ENCODE peak calls at places on chromosomes 3 and 15, in six cellular contexts. M is stimulated activated CD8-positive, alpha-beta memory T cell treated with anti-CD3 and anti-CD28 coated beads, Interleukin-4, amount 100 ng/mL, for 48 hours; O is Caco-2; U is astrocyte; G is fibroblast of lung; Z is NCI-H146. K is an unnamed sample.

GRCh38 chr15:48427960-48428547 is 96.8 kb downstream of the DUT start:
- DNase-seq in G (peak; percentile 95), O (no peak), U (peak; percentile 94), M (no peak), Z (no peak), K (no peak)

GRCh38 chr3:50221413-50222168 is 14.4 kb upstream of the GNAI2 start:
- DNase-seq in U (no peak), Z (peak; percentile 9), M (no peak), G (no peak), O (no peak), K (no peak)

GRCh38 chr3:160801386-160802118 is 45.5 kb downstream of the PPM1L start:
- DNase-seq in G (peak; percentile 10), Z (no peak), M (peak; percentile 51), U (no peak), O (no peak), K (peak; percentile 80)

GRCh38 chr3:181943285-181943684 is 231.6 kb downstream of the SOX2 start:
- DNase-seq in U (no peak), O (no peak), M (no peak), G (no peak), Z (peak; percentile 76), K (no peak)

GRCh38 chr3:184911570-184911969 is 99.6 kb downstream of the VPS8 start:
- DNase-seq in M (no peak), G (no peak), O (no peak), U (no peak), Z (no peak), K (no peak)

GRCh38 chr3:156489462-156489911 is 65.4 kb downstream of the SSR3 start:
- DNase-seq in Z (no peak), U (peak; percentile 81), M (no peak), O (no peak), G (peak; percentile 82), K (peak; percentile 23)

GRCh38 chr15:37107754-37108724 is 7.7 kb upstream of the MEIS2 start:
- DNase-seq in M (no peak), Z (no peak), O (no peak), U (no peak), G (no peak), K (no peak)

GRCh38 chr15:70274255-70274654 is 176.5 kb upstream of the TLE3 start:
- DNase-seq in U (no peak), Z (no peak), M (no peak), G (no peak), O (no peak), K (no peak)

GRCh38 chr3:25428003-25428861 is at the start of gene RARB:
- DNase-seq in G (peak; percentile 96), O (peak; percentile 70), U (peak; percentile 95), Z (no peak), M (no peak), K (peak; percentile 97)

GRCh38 chr15:100075284-100075683 is 266.5 kb downstream of the ADAMTS17 start:
- DNase-seq in G (no peak), O (no peak), M (no peak), U (no peak), Z (no peak), K (no peak)

GRCh38 chr15:70680817-70681216 is 82.5 kb downstream of the UACA start:
- DNase-seq in U (no peak), O (no peak), M (no peak), G (no peak), Z (no peak), K (no peak)

GRCh38 chr3:50591196-50591741 is 20.3 kb downstream of the CISH start:
- DNase-seq in U (no peak), O (no peak), G (no peak), M (peak; percentile 68), Z (no peak), K (no peak)

GRCh38 chr3:165169368-165169767 is 26.8 kb downstream of the SLITRK3 start:
- DNase-seq in U (no peak), M (no peak), O (no peak), Z (no peak), G (no peak), K (no peak)

GRCh38 chr3:113659121-113659531 is 37.3 kb downstream of the USF3 start:
- DNase-seq in Z (peak; percentile 40), O (no peak), G (no peak), M (no peak), U (no peak), K (no peak)

GRCh38 chr3:182490601-182491485 is 302.5 kb upstream of the ATP11B start:
- DNase-seq in Z (peak; percentile 97), O (peak; percentile 22), U (peak; percentile 10), G (peak; percentile 29), M (no peak), K (no peak)

GRCh38 chr15:78255421-78256043 is 8.8 kb upstream of the DNAJA4 start:
- DNase-seq in Z (peak; percentile 81), U (no peak), G (no peak), O (no peak), M (no peak), K (no peak)

GRCh38 chr3:55282994-55283393 is 204.1 kb downstream of the WNT5A start:
- DNase-seq in G (no peak), Z (peak; percentile 90), M (no peak), U (no peak), O (no peak), K (no peak)

GRCh38 chr15:71713191-71713798 is 97.1 kb upstream of the NR2E3 start:
- DNase-seq in O (no peak), U (no peak), Z (no peak), G (no peak), M (no peak), K (no peak)

GRCh38 chr3:79378064-79378463 is 389.7 kb downstream of the ROBO1 start:
- DNase-seq in M (no peak), G (no peak), U (no peak), O (no peak), Z (no peak), K (no peak)

GRCh38 chr3:71389191-71389590 is 194.3 kb downstream of the FOXP1 start:
- DNase-seq in O (no peak), G (no peak), U (no peak), M (no peak), Z (no peak), K (no peak)

GRCh38 chr3:2714856-2715255 is 395.3 kb downstream of the IL5RA start:
- DNase-seq in O (no peak), U (no peak), M (no peak), G (no peak), Z (peak; percentile 3), K (no peak)

K was measured in amniotic epithelial cell.